ENCODE peak calls at places on chromosomes 7 and 10, in nine cellular contexts. G is HCEC 1CT; W is activated T-cell treated with anti-CD3 and anti-CD28 coated beads for 48 hours; O is GM12878; D is stimulated activated CD4-positive, alpha-beta T cell treated with anti-CD3 and anti-CD28 coated beads, Interleukin-2, amount 100 ng/mL, for 48 hours; I is NCI-H2081; Y is head of caudate nucleus; N is A549; C is ovary. J is an unnamed sample.
A peak's percentile ranks its signal among the peaks of the same experiment; 100 is the strongest.

GRCh38 chr10:35598379-35598778 is 6.8 kb upstream of the GJD4 start:
- DNase-seq in D (no peak), O (no peak), N (peak; percentile 14), I (no peak), W (no peak), Y (no peak), G (no peak), C (no peak), J (no peak)

GRCh38 chr7:121798896-121799295 is 74.1 kb upstream of the PTPRZ1 start:
- DNase-seq in Y (no peak), I (no peak), O (no peak), W (no peak), N (no peak), D (no peak), C (no peak), G (no peak), J (no peak)

GRCh38 chr10:130411496-130412070 is 275.4 kb downstream of the GLRX3 start:
- DNase-seq in G (no peak), N (no peak), D (no peak), Y (no peak), C (no peak), O (no peak), W (no peak), I (no peak), J (no peak)

GRCh38 chr10:51503378-51503777 is 196.0 kb downstream of the CSTF2T start:
- DNase-seq in Y (no peak), D (no peak), C (no peak), O (no peak), I (no peak), N (no peak), G (no peak), W (no peak), J (no peak)

GRCh38 chr10:104735469-104735868 is 94.4 kb downstream of the SORCS3 start:
- DNase-seq in Y (no peak), O (no peak), C (peak; percentile 40), W (no peak), I (no peak), N (no peak), G (no peak), D (no peak), J (no peak)

GRCh38 chr10:62244785-62245595 is 23.7 kb downstream of the RTKN2 start:
- DNase-seq in Y (no peak), D (no peak), W (no peak), C (no peak), N (peak; percentile 67), G (peak; percentile 84), I (peak; percentile 77), O (peak; percentile 75), J (peak; percentile 73)

GRCh38 chr10:87861566-87861952 is 1.8 kb downstream of the KLLN start:
- DNase-seq in G (peak; percentile 82), O (peak; percentile 47), C (peak; percentile 75), N (no peak), W (no peak), Y (peak; percentile 39), D (no peak), I (no peak), J (peak; percentile 67)

GRCh38 chr7:113086431-113086888 is at the start of gene GPR85:
- DNase-seq in C (peak; percentile 39), D (peak; percentile 6), G (peak; percentile 70), O (no peak), N (peak; percentile 26), Y (peak; percentile 68), I (peak; percentile 86), W (peak; percentile 37), J (peak; percentile 49)

GRCh38 chr10:97805096-97805879 is 33.5 kb upstream of the SFRP5 start:
- DNase-seq in D (no peak), Y (no peak), I (no peak), N (no peak), W (no peak), G (no peak), C (no peak), O (no peak), J (no peak)

GRCh38 chr7:79615466-79615865 is 162.0 kb upstream of the MAGI2 start:
- DNase-seq in Y (no peak), W (no peak), D (no peak), N (no peak), G (no peak), I (no peak), C (no peak), O (no peak), J (no peak)

GRCh38 chr7:149321978-149322541 is 60.1 kb downstream of the ZNF783 start:
- DNase-seq in Y (no peak), W (no peak), C (no peak), O (no peak), D (no peak), N (no peak), G (no peak), I (no peak), J (no peak)

GRCh38 chr10:86362129-86362527 is 4.5 kb downstream of the GRID1 start:
- DNase-seq in O (no peak), I (no peak), D (no peak), C (peak; percentile 7), W (no peak), N (no peak), G (no peak), Y (no peak), J (no peak)

GRCh38 chr10:26725837-26726727 is 28.6 kb downstream of the PDSS1 start:
- DNase-seq in D (peak; percentile 31), I (peak; percentile 30), N (peak; percentile 63), O (no peak), W (no peak), C (peak; percentile 84), G (peak; percentile 48), Y (peak; percentile 68), J (peak; percentile 52)

GRCh38 chr7:155973451-155973997 is 161.3 kb upstream of the SHH start:
- DNase-seq in I (no peak), W (no peak), G (no peak), D (no peak), O (no peak), N (no peak), C (no peak), Y (no peak), J (no peak)

GRCh38 chr10:23338155-23338828 is 6.3 kb downstream of the C10orf67 start:
- DNase-seq in Y (no peak), D (no peak), C (no peak), W (no peak), I (no peak), O (no peak), G (peak; percentile 64), N (peak; percentile 21), J (no peak)

GRCh38 chr7:147492621-147493020 is 1097.9 kb upstream of the C7orf33 start:
- DNase-seq in Y (peak; percentile 17), O (no peak), I (no peak), G (peak; percentile 83), D (no peak), W (no peak), C (no peak), N (no peak), J (no peak)

GRCh38 chr10:116104210-116104932 is 168.6 kb downstream of the GFRA1 start:
- DNase-seq in G (no peak), I (no peak), D (no peak), W (no peak), C (no peak), N (no peak), O (no peak), Y (no peak), J (no peak)

GRCh38 chr10:88395677-88396076 is 187.4 kb downstream of the RNLS start:
- DNase-seq in W (no peak), G (peak; percentile 10), I (no peak), N (peak; percentile 24), C (no peak), Y (no peak), D (no peak), O (no peak), J (no peak)

GRCh38 chr10:3486346-3487065 is 298.5 kb downstream of the KLF6 start:
- DNase-seq in D (no peak), O (no peak), I (peak; percentile 33), W (no peak), Y (peak; percentile 49), C (no peak), N (peak; percentile 91), G (no peak), J (no peak)

GRCh38 chr7:80876894-80877414 is 41.9 kb downstream of the SEMA3C start:
- DNase-seq in Y (no peak), D (no peak), C (no peak), I (no peak), N (peak; percentile 62), O (no peak), G (peak; percentile 60), W (no peak), J (no peak)

GRCh38 chr10:13862541-13863233 is 275.9 kb downstream of the PRPF18 start:
- DNase-seq in O (no peak), G (no peak), W (no peak), D (no peak), C (no peak), Y (no peak), N (no peak), I (no peak), J (no peak)

GRCh38 chr7:44232396-44232795 is 31.6 kb downstream of the YKT6 start:
- DNase-seq in I (no peak), G (no peak), W (no peak), N (no peak), D (no peak), C (no peak), O (no peak), Y (no peak), J (no peak)

GRCh38 chr10:62687230-62687748 is 117.2 kb upstream of the ADO start:
- DNase-seq in D (no peak), O (no peak), W (no peak), I (no peak), N (peak; percentile 15), Y (no peak), G (peak; percentile 31), C (no peak), J (no peak)

GRCh38 chr7:149873968-149874643 is at the start of gene ATP6V0E2:
- DNase-seq in N (no peak), G (no peak), C (no peak), I (no peak), O (no peak), D (no peak), W (no peak), Y (no peak), J (no peak)

GRCh38 chr7:69365588-69366241 is 232.6 kb upstream of the AUTS2 start:
- DNase-seq in I (peak; percentile 12), N (peak; percentile 77), O (no peak), G (no peak), W (no peak), Y (no peak), D (no peak), C (no peak), J (peak; percentile 70)

J was measured in fibroblast of the conjunctiva.